ENCODE peak calls at places on chromosomes 16 and 17, in four cellular contexts. One of them, this sample, is unnamed.
A peak's percentile ranks its signal among the peaks of the same experiment; 100 is the strongest.

GRCh38 chr16:53910990-53911389 is 207.0 kb downstream of the FTO start:
- DNase-seq in H1: no peak
- DNase-seq in A549: no peak
- DNase-seq in HepG2: no peak
- DNase-seq in this sample: no peak

GRCh38 chr17:57471941-57472368 is 215.6 kb downstream of the MSI2 start:
- DNase-seq in H1: no peak
- DNase-seq in A549: no peak
- DNase-seq in HepG2: no peak
- DNase-seq in this sample: no peak

GRCh38 chr17:36856921-36857381 is 80.3 kb upstream of the LHX1 start:
- DNase-seq in H1: no peak
- DNase-seq in A549: no peak
- DNase-seq in HepG2: no peak
- DNase-seq in this sample: no peak

GRCh38 chr17:51154176-51154575 is 817 bp downstream of the NME1 start:
- DNase-seq in H1: no peak
- DNase-seq in A549: no peak
- DNase-seq in HepG2: no peak
- DNase-seq in this sample: peak; percentile 52

GRCh38 chr17:1153795-1154546 is 25.8 kb downstream of the ABR start:
- DNase-seq in H1: peak; percentile 61
- DNase-seq in A549: peak; percentile 55
- DNase-seq in HepG2: peak; percentile 16
- DNase-seq in this sample: peak; percentile 23

GRCh38 chr17:75404739-75405364 is 626 bp downstream of the GRB2 start:
- DNase-seq in H1: peak; percentile 61
- DNase-seq in A549: peak; percentile 42
- DNase-seq in HepG2: no peak
- DNase-seq in this sample: peak; percentile 51

GRCh38 chr16:54055191-54055590 is 231.4 kb downstream of the IRX3 start:
- DNase-seq in H1: no peak
- DNase-seq in A549: no peak
- DNase-seq in HepG2: no peak
- DNase-seq in this sample: no peak

GRCh38 chr16:65807858-65808257 is 558.6 kb upstream of the CDH5 start:
- DNase-seq in H1: no peak
- DNase-seq in A549: no peak
- DNase-seq in HepG2: no peak
- DNase-seq in this sample: no peak

GRCh38 chr16:49625311-49626035 is 230.4 kb downstream of the ZNF423 start:
- DNase-seq in H1: peak; percentile 17
- DNase-seq in A549: no peak
- DNase-seq in HepG2: no peak
- DNase-seq in this sample: no peak

GRCh38 chr17:57987582-57988300 is at the start of gene VEZF1:
- DNase-seq in H1: no peak
- DNase-seq in A549: peak; percentile 85
- DNase-seq in HepG2: peak; percentile 68
- DNase-seq in this sample: peak; percentile 92

GRCh38 chr17:10210151-10210574 is 11.8 kb upstream of the GAS7 start:
- DNase-seq in H1: peak; percentile 48
- DNase-seq in A549: no peak
- DNase-seq in HepG2: no peak
- DNase-seq in this sample: no peak

GRCh38 chr17:83175551-83176271 is 96.3 kb downstream of the METRNL start:
- DNase-seq in H1: peak; percentile 26
- DNase-seq in A549: no peak
- DNase-seq in HepG2: no peak
- DNase-seq in this sample: no peak

GRCh38 chr16:14024300-14024699 is 46.8 kb upstream of the MRTFB start:
- DNase-seq in H1: no peak
- DNase-seq in A549: no peak
- DNase-seq in HepG2: no peak
- DNase-seq in this sample: no peak

GRCh38 chr17:82647593-82648164 is 565 bp downstream of the WDR45B start:
- DNase-seq in H1: no peak
- DNase-seq in A549: no peak
- DNase-seq in HepG2: no peak
- DNase-seq in this sample: peak; percentile 65

GRCh38 chr17:54944796-54945195 is 23.7 kb downstream of the COX11 start:
- DNase-seq in H1: no peak
- DNase-seq in A549: no peak
- DNase-seq in HepG2: no peak
- DNase-seq in this sample: no peak

GRCh38 chr17:7558544-7559306 is at the start of gene TNFSF13:
- DNase-seq in H1: no peak
- DNase-seq in A549: no peak
- DNase-seq in HepG2: no peak
- DNase-seq in this sample: no peak

GRCh38 chr16:23423496-23424049 is 29.4 kb downstream of the COG7 start:
- DNase-seq in H1: no peak
- DNase-seq in A549: peak; percentile 93
- DNase-seq in HepG2: peak; percentile 21
- DNase-seq in this sample: no peak

GRCh38 chr16:19330801-19331484 is 45.4 kb downstream of the CLEC19A start:
- DNase-seq in H1: no peak
- DNase-seq in A549: peak; percentile 67
- DNase-seq in HepG2: peak; percentile 20
- DNase-seq in this sample: no peak

GRCh38 chr16:11326084-11326736 is 19.0 kb upstream of the RMI2 start:
- DNase-seq in H1: no peak
- DNase-seq in A549: no peak
- DNase-seq in HepG2: no peak
- DNase-seq in this sample: no peak

GRCh38 chr17:60463157-60463820 is 41.0 kb downstream of the CHCT1 start:
- DNase-seq in H1: no peak
- DNase-seq in A549: no peak
- DNase-seq in HepG2: no peak
- DNase-seq in this sample: no peak

GRCh38 chr17:5097101-5097834 is 14.4 kb downstream of the ZNF232 start:
- DNase-seq in H1: peak; percentile 91
- DNase-seq in A549: no peak
- DNase-seq in HepG2: no peak
- DNase-seq in this sample: no peak

GRCh38 chr17:76331083-76331482 is 22.6 kb downstream of the PRPSAP1 start:
- DNase-seq in H1: no peak
- DNase-seq in A549: no peak
- DNase-seq in HepG2: no peak
- DNase-seq in this sample: no peak

GRCh38 chr16:67431077-67431804 is at the start of gene HSD11B2:
- DNase-seq in H1: peak; percentile 78
- DNase-seq in A549: peak; percentile 62
- DNase-seq in HepG2: no peak
- DNase-seq in this sample: no peak

GRCh38 chr17:68035523-68036303 is at the start of gene KPNA2:
- DNase-seq in H1: peak; percentile 93
- DNase-seq in A549: peak; percentile 99
- DNase-seq in HepG2: peak; percentile 99
- DNase-seq in this sample: peak; percentile 97

GRCh38 chr16:25897677-25898076 is 205.9 kb downstream of the HS3ST4 start:
- DNase-seq in H1: no peak
- DNase-seq in A549: no peak
- DNase-seq in HepG2: no peak
- DNase-seq in this sample: no peak

GRCh38 chr16:27633221-27633620 is 83.3 kb downstream of the KATNIP start:
- DNase-seq in H1: no peak
- DNase-seq in A549: no peak
- DNase-seq in HepG2: no peak
- DNase-seq in this sample: no peak

GRCh38 chr16:4755687-4756086 is 11.3 kb downstream of the ZNF500 start:
- DNase-seq in H1: no peak
- DNase-seq in A549: no peak
- DNase-seq in HepG2: no peak
- DNase-seq in this sample: no peak

GRCh38 chr17:562174-562573 is 152.5 kb downstream of the VPS53 start:
- DNase-seq in H1: no peak
- DNase-seq in A549: no peak
- DNase-seq in HepG2: no peak
- DNase-seq in this sample: no peak

GRCh38 chr17:56842577-56842976 is 8.6 kb downstream of the DGKE start:
- DNase-seq in H1: no peak
- DNase-seq in A549: no peak
- DNase-seq in HepG2: no peak
- DNase-seq in this sample: no peak

GRCh38 chr16:32116080-32116479 is 137.0 kb upstream of the TP53TG3D start:
- DNase-seq in H1: no peak
- DNase-seq in A549: no peak
- DNase-seq in HepG2: no peak
- DNase-seq in this sample: peak; percentile 12

GRCh38 chr17:43772877-43773648 is 5.7 kb downstream of the DUSP3 start:
- DNase-seq in H1: no peak
- DNase-seq in A549: no peak
- DNase-seq in HepG2: no peak
- DNase-seq in this sample: peak; percentile 3
- TF ChIP-seq PHF8 in H1: no peak
- TF ChIP-seq PHF8 in A549: no peak
- TF ChIP-seq PHF8 in HepG2: no peak
- TF ChIP-seq PHF8 in this sample: no peak

GRCh38 chr17:70674061-70674460 is 504.7 kb downstream of the KCNJ2 start:
- DNase-seq in H1: no peak
- DNase-seq in A549: no peak
- DNase-seq in HepG2: no peak
- DNase-seq in this sample: no peak
- TF ChIP-seq PHF8 in H1: no peak
- TF ChIP-seq PHF8 in A549: no peak
- TF ChIP-seq PHF8 in HepG2: no peak
- TF ChIP-seq PHF8 in this sample: no peak

DNA sequence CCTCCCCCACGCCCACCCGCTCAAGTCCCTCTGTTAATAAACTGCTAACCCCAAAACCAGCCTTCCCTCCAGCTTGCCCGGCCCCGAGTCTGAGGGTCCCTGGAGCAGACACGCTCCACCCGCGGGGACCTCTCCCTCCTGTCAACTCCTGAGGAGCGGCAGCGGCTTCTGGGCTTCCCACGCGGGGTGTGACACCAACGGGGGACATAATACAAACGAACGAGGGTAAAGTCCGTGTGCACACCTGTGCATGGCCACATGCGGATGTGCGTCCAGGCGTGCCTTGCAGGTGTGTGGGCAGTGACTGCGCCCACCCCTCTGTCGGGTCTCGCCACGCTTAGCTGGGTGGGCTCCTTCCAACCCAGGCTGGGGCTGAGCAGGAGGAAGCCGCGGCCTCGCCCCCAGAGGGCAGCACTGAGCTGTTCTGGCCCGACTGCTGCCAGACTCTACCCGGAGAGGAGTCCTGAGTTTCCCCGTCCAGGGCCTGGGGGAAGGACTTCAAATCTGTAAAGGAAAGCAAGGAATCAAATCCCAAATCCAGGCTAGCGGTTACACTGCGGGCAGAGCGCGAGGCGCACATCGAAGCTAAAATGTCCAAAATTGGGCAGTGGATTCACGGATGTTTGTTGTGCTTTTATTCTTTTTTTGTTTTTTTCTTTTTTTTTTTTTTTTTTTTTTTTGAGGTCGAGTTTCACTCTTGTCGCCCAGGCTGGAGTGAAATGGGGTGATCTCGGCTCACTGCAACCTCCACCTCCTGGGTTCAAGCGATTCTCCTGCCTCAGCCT is 24.2 kb upstream of the KRT17 start:
- DNase-seq in H1: peak; percentile 96
- DNase-seq in A549: peak; percentile 92
- DNase-seq in HepG2: peak; percentile 75
- DNase-seq in this sample: peak; percentile 87
- TF ChIP-seq PHF8 in H1: no peak
- TF ChIP-seq PHF8 in A549: no peak
- TF ChIP-seq PHF8 in HepG2: peak; percentile 39
- TF ChIP-seq PHF8 in this sample: no peak

DNA sequence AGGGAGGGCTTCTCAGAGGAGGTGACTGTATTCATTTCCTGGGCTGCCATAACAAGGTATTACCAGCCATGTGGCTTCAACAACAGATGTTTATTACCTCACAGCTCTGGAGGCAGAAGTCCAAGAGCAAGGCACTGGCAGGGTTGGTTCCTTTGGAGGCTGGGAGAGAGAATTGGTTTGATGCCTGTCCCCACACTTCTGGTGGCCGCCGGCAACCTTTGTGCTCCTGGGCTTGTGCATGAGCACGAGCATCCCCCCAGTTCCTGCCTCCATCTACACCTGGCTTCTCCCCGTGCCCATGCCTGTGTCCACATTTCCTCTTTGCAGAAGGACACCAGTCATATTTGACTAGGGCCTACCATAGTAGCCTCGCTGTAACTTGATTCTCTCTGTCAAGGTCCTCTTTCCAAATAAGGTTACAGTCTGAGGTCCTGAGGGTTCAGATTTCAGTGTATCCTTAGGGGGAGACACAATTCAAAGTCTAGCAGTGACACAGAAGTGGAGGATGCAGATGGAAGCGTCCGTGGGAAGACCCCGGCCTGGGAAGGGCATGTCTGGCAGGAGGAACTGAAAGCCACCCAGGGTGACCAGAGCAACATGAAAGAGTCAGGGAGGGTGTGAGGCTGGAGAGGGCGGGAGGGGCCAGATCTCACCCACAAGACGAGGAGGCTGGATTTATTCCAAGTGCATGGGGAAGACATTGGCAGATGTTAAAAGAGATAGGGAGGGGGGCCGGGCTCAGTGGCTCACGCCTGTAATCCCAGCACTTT is 188.2 kb upstream of the HSBP1 start:
- DNase-seq in H1: no peak
- DNase-seq in A549: no peak
- DNase-seq in HepG2: no peak
- DNase-seq in this sample: no peak
- TF ChIP-seq PHF8 in H1: no peak
- TF ChIP-seq PHF8 in A549: no peak
- TF ChIP-seq PHF8 in HepG2: no peak
- TF ChIP-seq PHF8 in this sample: no peak

GRCh38 chr17:63932721-63933120 is 590 bp upstream of the CD79B start:
- DNase-seq in H1: no peak
- DNase-seq in A549: no peak
- DNase-seq in HepG2: no peak
- DNase-seq in this sample: no peak

GRCh38 chr17:63928966-63929695 is 3.0 kb downstream of the CD79B start:
- DNase-seq in H1: no peak
- DNase-seq in A549: no peak
- DNase-seq in HepG2: no peak
- DNase-seq in this sample: no peak

GRCh38 chr17:63929860-63930766 is 2.0 kb downstream of the CD79B start:
- DNase-seq in H1: peak; percentile 51
- DNase-seq in A549: no peak
- DNase-seq in HepG2: no peak
- DNase-seq in this sample: no peak

GRCh38 chr17:63932008-63932561 is at the start of gene CD79B:
- DNase-seq in H1: peak; percentile 45
- DNase-seq in A549: no peak
- DNase-seq in HepG2: no peak
- DNase-seq in this sample: no peak

GRCh38 chr17:63930951-63931575 is 1.1 kb downstream of the CD79B start:
- DNase-seq in H1: peak; percentile 75
- DNase-seq in A549: no peak
- DNase-seq in HepG2: no peak
- DNase-seq in this sample: peak; percentile 82
- TF ChIP-seq PHF8 in H1: no peak
- TF ChIP-seq PHF8 in A549: no peak
- TF ChIP-seq PHF8 in HepG2: no peak
- TF ChIP-seq PHF8 in this sample: no peak

GRCh38 chr17:38893612-38894011 is 23.8 kb downstream of the LASP1 start:
- DNase-seq in H1: no peak
- DNase-seq in A549: no peak
- DNase-seq in HepG2: no peak
- DNase-seq in this sample: no peak
- TF ChIP-seq PHF8 in H1: no peak
- TF ChIP-seq PHF8 in A549: no peak
- TF ChIP-seq PHF8 in HepG2: no peak
- TF ChIP-seq PHF8 in this sample: no peak

This sample was measured in K562.